ENCODE peak calls at places on chromosomes 2 and 18, in nine cellular contexts. M, B, S, V, C, K, J, A and T are unnamed samples. For H3K9me3, the result is how much of the 10 kb centered on the place peaks cover.

GRCh38 chr18:73556904-73557303 is 590.7 kb downstream of the FBXO15 start:
- DNase-seq in M (no peak), B (no peak), S (no peak), V (no peak), C (no peak), K (no peak), J (no peak), A (no peak), T (no peak)

GRCh38 chr2:43737097-43737854 is 36.6 kb upstream of the DYNC2LI1 start:
- DNase-seq in M (peak), B (no peak), S (no peak), V (no peak), C (no peak), K (peak), J (no peak), A (no peak), T (no peak)

GRCh38 chr2:219270055-219270372 is 9.2 kb upstream of the DNAJB2 start:
- DNase-seq in M (no peak), B (no peak), S (no peak), V (no peak), C (no peak), K (no peak), J (no peak), A (no peak), T (no peak)

GRCh38 chr2:239666053-239666854 is 265.4 kb upstream of the HDAC4 start:
- DNase-seq in M (no peak), B (no peak), S (peak), V (no peak), C (no peak), K (no peak), J (no peak), A (peak), T (no peak)

GRCh38 chr2:16378031-16378430 is 287.6 kb downstream of the CYRIA start:
- DNase-seq in M (no peak), B (no peak), S (no peak), V (no peak), C (no peak), K (no peak), J (no peak), A (no peak), T (no peak)

GRCh38 chr2:102789349-102790085 is 27.7 kb downstream of the TMEM182 start:
- DNase-seq in M (no peak), B (no peak), S (no peak), V (no peak), C (no peak), K (no peak), J (no peak), A (no peak), T (no peak)

GRCh38 chr2:138271467-138271866 is 230.1 kb upstream of the SPOPL start:
- DNase-seq in M (no peak), B (no peak), S (no peak), V (no peak), C (peak), K (peak), J (no peak), A (no peak), T (no peak)

GRCh38 chr18:45993441-45993840 is 26.3 kb upstream of the EPG5 start:
- DNase-seq in M (no peak), B (no peak), S (peak), V (no peak), C (no peak), K (no peak), J (no peak), A (peak), T (no peak)

GRCh38 chr2:227853204-227853629 is 18.2 kb upstream of the DAW1 start:
- DNase-seq in M (no peak), B (peak), S (no peak), V (no peak), C (no peak), K (no peak), J (no peak), A (no peak), T (no peak)

GRCh38 chr2:163752252-163752651 is 16.4 kb upstream of the FIGN start:
- DNase-seq in M (no peak), B (no peak), S (no peak), V (no peak), C (no peak), K (no peak), J (no peak), A (no peak), T (no peak)

GRCh38 chr2:39805936-39806608 is 27.0 kb upstream of the THUMPD2 start:
- DNase-seq in M (no peak), B (no peak), S (no peak), V (no peak), C (no peak), K (no peak), J (no peak), A (no peak), T (no peak)

GRCh38 chr2:101106453-101107181 is 44.6 kb downstream of the TBC1D8 start:
- DNase-seq in M (no peak), B (no peak), S (no peak), V (peak), C (no peak), K (no peak), J (no peak), A (no peak), T (no peak)

GRCh38 chr2:166127217-166128155 is at the start of gene SCN1A:
- DNase-seq in M (peak), B (no peak), S (no peak), V (no peak), C (no peak), K (peak), J (no peak), A (no peak), T (no peak)

GRCh38 chr2:60416221-60417008 is 137.0 kb downstream of the BCL11A start:
- DNase-seq in M (no peak), B (peak), S (no peak), V (peak), C (no peak), K (no peak), J (peak), A (no peak), T (peak)

GRCh38 chr2:127185093-127185492 is 35.0 kb downstream of the CYP27C1 start:
- DNase-seq in M (no peak), B (no peak), S (no peak), V (peak), C (peak), K (peak), J (no peak), A (no peak), T (no peak)

GRCh38 chr2:70501728-70502127 is 51.9 kb downstream of the TGFA start:
- DNase-seq in M (no peak), B (no peak), S (no peak), V (no peak), C (no peak), K (no peak), J (no peak), A (peak), T (no peak)

GRCh38 chr2:128156812-128157211 is 65.8 kb downstream of the UGGT1 start:
- DNase-seq in M (no peak), B (no peak), S (no peak), V (no peak), C (no peak), K (no peak), J (no peak), A (no peak), T (no peak)

GRCh38 chr2:104944495-104944894 is 90.6 kb downstream of the POU3F3 start:
- DNase-seq in M (peak), B (no peak), S (no peak), V (no peak), C (no peak), K (peak), J (no peak), A (no peak), T (no peak)

GRCh38 chr2:241734467-241735208 is at the start of gene D2HGDH:
- DNase-seq in M (peak), B (peak), S (peak), V (peak), C (peak), K (peak), J (peak), A (peak), T (peak)

GRCh38 chr2:65501836-65502235 is 69.4 kb upstream of the SPRED2 start:
- DNase-seq in M (no peak), B (no peak), S (no peak), V (no peak), C (no peak), K (no peak), J (no peak), A (no peak), T (no peak)

GRCh38 chr2:212528106-212528856 is 10.3 kb downstream of the ERBB4 start:
- DNase-seq in M (no peak), B (no peak), S (no peak), V (no peak), C (no peak), K (no peak), J (no peak), A (no peak), T (no peak)

GRCh38 chr2:159230145-159230877 is 56.2 kb downstream of the WDSUB1 start:
- DNase-seq in M (no peak), B (no peak), S (peak), V (no peak), C (no peak), K (no peak), J (no peak), A (peak), T (no peak)

GRCh38 chr18:46772396-46772795 is 15.5 kb upstream of the ST8SIA5 start:
- DNase-seq in M (no peak), B (no peak), S (no peak), V (no peak), C (no peak), K (no peak), J (no peak), A (no peak), T (no peak)

GRCh38 chr2:142682528-142682927 is 194.9 kb upstream of the KYNU start:
- DNase-seq in M (peak), B (no peak), S (no peak), V (no peak), C (no peak), K (no peak), J (no peak), A (no peak), T (no peak)

GRCh38 chr18:26088482-26088881 is 1.9 kb downstream of the SS18 start:
- DNase-seq in M (no peak), B (no peak), S (no peak), V (no peak), C (no peak), K (peak), J (no peak), A (no peak), T (no peak)

GRCh38 chr2:102622646-102623045 is 3.3 kb downstream of the SLC9A2 start:
- DNase-seq in M (no peak), B (no peak), S (no peak), V (no peak), C (no peak), K (no peak), J (no peak), A (no peak), T (no peak)

GRCh38 chr2:234292955-234293228 is 204.0 kb downstream of the ARL4C start:
- DNase-seq in M (no peak), B (no peak), S (no peak), V (no peak), C (no peak), K (no peak), J (no peak), A (no peak), T (no peak)

GRCh38 chr2:157894694-157895450 is 18.7 kb upstream of the ACVR1 start:
- DNase-seq in M (no peak), B (no peak), S (no peak), V (no peak), C (no peak), K (no peak), J (no peak), A (no peak), T (no peak)

GRCh38 chr2:11842324-11842723 is 95.9 kb downstream of the LPIN1 start:
- DNase-seq in M (no peak), B (no peak), S (no peak), V (peak), C (peak), K (no peak), J (no peak), A (no peak), T (peak)

GRCh38 chr2:10451819-10452218 is 3.7 kb upstream of the ODC1 start:
- DNase-seq in M (no peak), B (no peak), S (no peak), V (no peak), C (no peak), K (no peak), J (no peak), A (no peak), T (no peak)

GRCh38 chr2:98839292-98839691 is 96.7 kb downstream of the CRACDL start:
- DNase-seq in M (no peak), B (no peak), S (no peak), V (no peak), C (no peak), K (no peak), J (no peak), A (no peak), T (no peak)

GRCh38 chr2:157628532-157629415 is at the start of gene ACVR1C:
- DNase-seq in M (peak), B (peak), S (no peak), V (peak), C (peak), K (peak), J (peak), A (no peak), T (no peak)

GRCh38 chr2:65265090-65266045 is 37.7 kb downstream of the ACTR2 start:
- DNase-seq in M (peak), B (no peak), S (no peak), V (no peak), C (no peak), K (peak), J (no peak), A (no peak), T (no peak)

GRCh38 chr18:73670046-73670445 is 477.6 kb downstream of the FBXO15 start:
- DNase-seq in M (no peak), B (no peak), S (no peak), V (no peak), C (no peak), K (no peak), J (no peak), A (no peak), T (no peak)

GRCh38 chr2:118978064-118978463 is 36.1 kb downstream of the MARCO start:
- DNase-seq in M (no peak), B (no peak), S (no peak), V (no peak), C (no peak), K (no peak), J (no peak), A (no peak), T (no peak)

GRCh38 chr2:236547725-236548124 is 21.9 kb upstream of the ACKR3 start:
- DNase-seq in M (no peak), B (no peak), S (no peak), V (no peak), C (no peak), K (no peak), J (no peak), A (no peak), T (no peak)

GRCh38 chr2:54599914-54600313 is 123.5 kb upstream of the EML6 start:
- DNase-seq in M (no peak), B (peak), S (no peak), V (peak), C (no peak), K (peak), J (peak), A (no peak), T (peak)

GRCh38 chr2:127479219-127479825 is 47.0 kb downstream of the IWS1 start:
- DNase-seq in M (peak), B (no peak), S (no peak), V (no peak), C (no peak), K (peak), J (no peak), A (no peak), T (no peak)

GRCh38 chr18:27363918-27364317 is 178.8 kb upstream of the CHST9 start:
- DNase-seq in M (no peak), B (no peak), S (no peak), V (no peak), C (no peak), K (no peak), J (no peak), A (no peak), T (no peak)

DNA sequence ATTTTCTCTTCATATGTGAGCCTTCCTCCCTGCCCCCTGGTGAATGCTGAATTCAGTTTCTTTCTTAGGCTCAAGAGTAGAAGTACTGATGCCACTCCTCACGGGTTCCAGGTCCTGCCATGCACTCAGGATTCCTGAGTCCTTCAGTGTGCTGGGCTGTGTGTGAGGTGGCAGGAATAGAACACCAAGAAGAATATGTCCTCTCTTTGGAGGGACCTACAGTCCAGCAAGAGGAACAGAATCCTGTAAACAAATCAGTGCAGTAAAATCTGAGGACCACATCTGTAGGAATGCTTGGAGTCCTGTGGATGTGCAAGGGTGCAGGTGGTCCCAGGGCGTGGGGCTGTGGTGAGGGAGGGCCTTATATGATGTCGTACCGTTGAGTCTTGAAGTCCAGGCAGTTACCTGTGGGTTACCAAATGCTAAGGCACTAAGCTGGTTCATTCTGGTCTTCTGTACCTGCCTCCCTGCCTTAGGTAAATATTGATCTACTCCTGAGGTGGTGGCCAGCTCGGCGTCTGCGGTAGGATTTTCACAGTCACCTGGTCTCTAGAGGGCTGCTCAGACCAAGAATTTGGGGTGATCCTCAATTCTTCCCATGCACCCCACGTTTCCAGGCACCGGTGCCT is 5.5 kb downstream of the ASAP2 start:
- DNase-seq in M (no peak), B (peak), S (peak), V (peak), C (peak), K (no peak), J (peak), A (peak), T (no peak)
- TF ChIP-seq POLR2A in M (no peak), B (no peak), S (no peak), V (no peak), C (no peak), K (no peak), J (no peak), A (no peak), T (no peak)

GRCh38 chr18:56641714-56642331 is 3.4 kb upstream of the TXNL1 start:
- DNase-seq in M (no peak), B (no peak), S (no peak), V (no peak), C (no peak), K (no peak), J (no peak), A (no peak), T (no peak)
- TF ChIP-seq POLR2AphosphoS5 in M (no peak), B (no peak), S (no peak), V (no peak), C (no peak), K (no peak), J (no peak), A (no peak), T (no peak)

GRCh38 chr2:233142355-233142897 is 82.3 kb downstream of the INPP5D start:
- DNase-seq in M (no peak), B (no peak), S (no peak), V (no peak), C (peak), K (no peak), J (no peak), A (no peak), T (no peak)
- H3K9me3 ChIP-seq in M (under half), B (under half), S (under half), V (under half), C (under half), K (under half), J (under half), A (under half), T (under half)

DNA sequence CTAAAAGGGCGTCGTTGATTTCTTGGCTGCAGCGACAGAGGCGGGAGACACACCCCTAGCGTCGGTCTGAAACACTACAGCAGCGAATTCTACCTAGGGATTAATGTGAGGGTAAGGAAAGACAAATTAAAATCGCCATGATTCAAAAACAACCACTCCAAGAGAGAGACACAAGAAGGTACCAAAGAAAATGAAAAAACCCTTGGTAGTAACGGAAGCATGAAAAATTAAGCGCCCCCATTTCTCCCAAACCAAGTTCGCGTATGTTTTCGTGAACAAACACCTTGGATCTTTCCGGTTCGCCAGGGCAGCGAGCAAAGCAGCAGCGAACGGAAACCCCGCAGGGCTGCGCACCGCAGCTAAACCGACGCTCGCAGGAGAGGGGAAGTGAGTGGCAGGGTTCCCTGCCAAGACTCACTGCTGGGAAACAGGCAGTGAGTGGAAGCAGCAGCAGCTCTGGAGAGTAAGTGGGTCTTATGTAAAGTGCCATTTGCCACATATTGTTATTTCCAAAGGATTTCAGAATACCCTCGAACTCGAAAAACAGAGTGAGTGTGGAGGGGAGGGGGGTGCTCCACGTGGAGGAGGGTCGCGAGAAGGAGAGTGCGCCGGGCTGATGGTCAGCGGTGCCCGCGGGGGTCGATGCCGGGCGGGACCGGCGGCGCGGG is 1.0 kb downstream of the PPP3R1 start:
- DNase-seq in M (peak), B (peak), S (no peak), V (peak), C (peak), K (peak), J (peak), A (no peak), T (peak)
- TF ChIP-seq POLR2A in M (no peak), B (peak), S (no peak), V (no peak), C (peak), K (peak), J (peak), A (no peak), T (no peak)